ENCODE peak calls at places on chromosomes 1 and 21, in four cellular contexts. One of them, this sample, is unnamed.

GRCh38 chr1:1165485-1165884 is 8.2 kb upstream of the TTLL10 start:
- DNase-seq in retinal pigment epithelial cell: no peak
- DNase-seq in fibroblast of lung: no peak
- DNase-seq in nephron progenitor cell: no peak
- DNase-seq in this sample: no peak

GRCh38 chr1:11384170-11384554 is 94.8 kb upstream of the DISP3 start:
- DNase-seq in retinal pigment epithelial cell: no peak
- DNase-seq in nephron progenitor cell: no peak
- DNase-seq in fibroblast of lung: no peak
- DNase-seq in this sample: peak; percentile 45

GRCh38 chr1:163295949-163296348 is 25.8 kb upstream of the NUF2 start:
- DNase-seq in fibroblast of lung: peak; percentile 58
- DNase-seq in nephron progenitor cell: no peak
- DNase-seq in retinal pigment epithelial cell: no peak
- DNase-seq in this sample: no peak

GRCh38 chr1:109819906-109820305 is 56.2 kb upstream of the EPS8L3 start:
- DNase-seq in fibroblast of lung: no peak
- DNase-seq in retinal pigment epithelial cell: no peak
- DNase-seq in nephron progenitor cell: no peak
- DNase-seq in this sample: no peak

GRCh38 chr1:73105755-73106154 is 823.4 kb upstream of the NEGR1 start:
- DNase-seq in fibroblast of lung: no peak
- DNase-seq in retinal pigment epithelial cell: no peak
- DNase-seq in nephron progenitor cell: no peak
- DNase-seq in this sample: no peak

GRCh38 chr1:243582321-243582720 is 267.7 kb downstream of the AKT3 start:
- DNase-seq in fibroblast of lung: peak; percentile 35
- DNase-seq in nephron progenitor cell: no peak
- DNase-seq in retinal pigment epithelial cell: no peak
- DNase-seq in this sample: no peak

GRCh38 chr1:53361541-53361961 is 33.7 kb upstream of the LRP8 start:
- DNase-seq in fibroblast of lung: no peak
- DNase-seq in retinal pigment epithelial cell: no peak
- DNase-seq in nephron progenitor cell: no peak
- DNase-seq in this sample: no peak

GRCh38 chr1:33302325-33302724 is 18.6 kb downstream of the A3GALT2 start:
- DNase-seq in nephron progenitor cell: no peak
- DNase-seq in fibroblast of lung: no peak
- DNase-seq in retinal pigment epithelial cell: no peak
- DNase-seq in this sample: peak; percentile 32

GRCh38 chr1:212852105-212852688 is 4.7 kb upstream of the SPATA45 start:
- DNase-seq in nephron progenitor cell: no peak
- DNase-seq in retinal pigment epithelial cell: no peak
- DNase-seq in fibroblast of lung: no peak
- DNase-seq in this sample: no peak

GRCh38 chr1:179168526-179168925 is 61.0 kb downstream of the ABL2 start:
- DNase-seq in retinal pigment epithelial cell: no peak
- DNase-seq in fibroblast of lung: no peak
- DNase-seq in nephron progenitor cell: no peak
- DNase-seq in this sample: no peak

GRCh38 chr1:49045371-49045770 is 268.7 kb upstream of the BEND5 start:
- DNase-seq in nephron progenitor cell: no peak
- DNase-seq in retinal pigment epithelial cell: no peak
- DNase-seq in fibroblast of lung: no peak
- DNase-seq in this sample: no peak

GRCh38 chr1:21956720-21957552 is 19.8 kb upstream of the HSPG2 start:
- DNase-seq in nephron progenitor cell: no peak
- DNase-seq in retinal pigment epithelial cell: peak; percentile 90
- DNase-seq in fibroblast of lung: peak; percentile 58
- DNase-seq in this sample: no peak

GRCh38 chr1:22814176-22815042 is 103.8 kb downstream of the EPHB2 start:
- DNase-seq in retinal pigment epithelial cell: no peak
- DNase-seq in nephron progenitor cell: no peak
- DNase-seq in fibroblast of lung: peak; percentile 46
- DNase-seq in this sample: no peak

GRCh38 chr1:110310300-110310699 is 28.9 kb upstream of the RBM15 start:
- DNase-seq in retinal pigment epithelial cell: no peak
- DNase-seq in fibroblast of lung: no peak
- DNase-seq in nephron progenitor cell: no peak
- DNase-seq in this sample: no peak

GRCh38 chr1:240888039-240888786 is 276.3 kb upstream of the GREM2 start:
- DNase-seq in nephron progenitor cell: peak; percentile 69
- DNase-seq in fibroblast of lung: peak; percentile 3
- DNase-seq in retinal pigment epithelial cell: no peak
- DNase-seq in this sample: peak; percentile 53

GRCh38 chr21:17828223-17828622 is 9.1 kb upstream of the C21orf91 start:
- DNase-seq in nephron progenitor cell: no peak
- DNase-seq in fibroblast of lung: peak; percentile 69
- DNase-seq in retinal pigment epithelial cell: no peak
- DNase-seq in this sample: no peak

GRCh38 chr1:210384625-210385024 is 55.9 kb downstream of the HHAT start:
- DNase-seq in fibroblast of lung: peak; percentile 29
- DNase-seq in nephron progenitor cell: no peak
- DNase-seq in retinal pigment epithelial cell: no peak
- DNase-seq in this sample: no peak

GRCh38 chr1:206912445-206913095 is 9.2 kb downstream of the FCMR start:
- DNase-seq in fibroblast of lung: peak; percentile 83
- DNase-seq in retinal pigment epithelial cell: no peak
- DNase-seq in nephron progenitor cell: peak; percentile 62
- DNase-seq in this sample: peak; percentile 86

GRCh38 chr1:95321516-95321915 is 87.5 kb downstream of the RWDD3 start:
- DNase-seq in retinal pigment epithelial cell: no peak
- DNase-seq in nephron progenitor cell: no peak
- DNase-seq in fibroblast of lung: peak; percentile 6
- DNase-seq in this sample: no peak

GRCh38 chr1:91349524-91349923 is 55.1 kb downstream of the HFM1 start:
- DNase-seq in fibroblast of lung: no peak
- DNase-seq in nephron progenitor cell: no peak
- DNase-seq in retinal pigment epithelial cell: no peak
- DNase-seq in this sample: no peak

GRCh38 chr1:119141020-119141424 is 569 bp upstream of the WARS2 start:
- DNase-seq in retinal pigment epithelial cell: no peak
- DNase-seq in nephron progenitor cell: peak; percentile 17
- DNase-seq in fibroblast of lung: peak; percentile 34
- DNase-seq in this sample: peak; percentile 56

GRCh38 chr1:42176902-42177519 is 12.5 kb upstream of the GUCA2A start:
- DNase-seq in nephron progenitor cell: peak; percentile 24
- DNase-seq in fibroblast of lung: peak; percentile 63
- DNase-seq in retinal pigment epithelial cell: no peak
- DNase-seq in this sample: peak; percentile 70

GRCh38 chr1:19577001-19577400 is 67.1 kb upstream of the NBL1 start:
- DNase-seq in fibroblast of lung: peak; percentile 33
- DNase-seq in nephron progenitor cell: no peak
- DNase-seq in retinal pigment epithelial cell: no peak
- DNase-seq in this sample: no peak

GRCh38 chr1:22326931-22327330 is 124.7 kb upstream of the ZBTB40 start:
- DNase-seq in fibroblast of lung: no peak
- DNase-seq in retinal pigment epithelial cell: no peak
- DNase-seq in nephron progenitor cell: no peak
- DNase-seq in this sample: no peak

GRCh38 chr1:15764890-15765289 is 6.3 kb downstream of the FBLIM1 start:
- DNase-seq in fibroblast of lung: no peak
- DNase-seq in retinal pigment epithelial cell: no peak
- DNase-seq in nephron progenitor cell: no peak
- DNase-seq in this sample: no peak

GRCh38 chr1:86104606-86105532 is 51.7 kb downstream of the COL24A1 start:
- DNase-seq in nephron progenitor cell: no peak
- DNase-seq in fibroblast of lung: no peak
- DNase-seq in retinal pigment epithelial cell: no peak
- DNase-seq in this sample: no peak

GRCh38 chr1:37515185-37516034 is 844 bp upstream of the MEAF6 start:
- DNase-seq in retinal pigment epithelial cell: no peak
- DNase-seq in nephron progenitor cell: no peak
- DNase-seq in fibroblast of lung: no peak
- DNase-seq in this sample: no peak

GRCh38 chr1:108048311-108049082 is 83.5 kb upstream of the VAV3 start:
- DNase-seq in retinal pigment epithelial cell: no peak
- DNase-seq in fibroblast of lung: no peak
- DNase-seq in nephron progenitor cell: no peak
- DNase-seq in this sample: no peak

GRCh38 chr1:7159116-7159781 is 374.0 kb downstream of the CAMTA1 start:
- DNase-seq in fibroblast of lung: peak; percentile 5
- DNase-seq in nephron progenitor cell: no peak
- DNase-seq in retinal pigment epithelial cell: no peak
- DNase-seq in this sample: no peak

DNA sequence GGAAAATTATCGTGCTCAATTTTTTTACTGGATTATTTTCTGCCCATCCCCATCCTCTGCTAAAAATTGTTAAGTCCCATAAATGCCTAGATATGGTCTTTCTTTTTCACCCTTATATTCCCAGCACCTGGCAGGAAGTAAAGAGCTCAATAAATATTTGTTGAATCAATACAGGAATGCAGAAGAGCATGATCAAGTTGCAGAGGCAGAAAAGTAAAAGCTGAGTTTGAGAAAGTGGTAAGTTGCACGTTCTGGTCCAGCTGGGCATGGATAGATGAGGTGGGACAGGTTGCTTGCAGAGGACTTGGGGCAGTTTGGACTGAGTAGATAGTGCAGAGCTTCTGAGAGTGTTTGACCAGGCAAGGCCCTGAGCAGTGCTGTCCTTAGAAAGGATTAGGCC is 40.1 kb downstream of the ZNF281 start:
- DNase-seq in fibroblast of lung: no peak
- DNase-seq in nephron progenitor cell: no peak
- DNase-seq in retinal pigment epithelial cell: no peak
- DNase-seq in this sample: no peak
- TF ChIP-seq CTCF in fibroblast of lung: no peak
- TF ChIP-seq CTCF in nephron progenitor cell: no peak
- TF ChIP-seq CTCF in retinal pigment epithelial cell: no peak
- TF ChIP-seq CTCF in this sample: no peak

GRCh38 chr1:183073320-183073719 is 50.1 kb downstream of the LAMC1 start:
- DNase-seq in retinal pigment epithelial cell: no peak
- DNase-seq in nephron progenitor cell: no peak
- DNase-seq in fibroblast of lung: no peak
- DNase-seq in this sample: no peak

GRCh38 chr1:183069562-183070216 is 46.5 kb downstream of the LAMC1 start:
- DNase-seq in fibroblast of lung: no peak
- DNase-seq in nephron progenitor cell: no peak
- DNase-seq in retinal pigment epithelial cell: no peak
- DNase-seq in this sample: no peak

GRCh38 chr1:183074215-183074614 is 51.0 kb downstream of the LAMC1 start:
- DNase-seq in fibroblast of lung: no peak
- DNase-seq in retinal pigment epithelial cell: no peak
- DNase-seq in nephron progenitor cell: no peak
- DNase-seq in this sample: no peak

GRCh38 chr1:183070234-183070922 is 47.2 kb downstream of the LAMC1 start:
- DNase-seq in fibroblast of lung: no peak
- DNase-seq in retinal pigment epithelial cell: no peak
- DNase-seq in nephron progenitor cell: no peak
- DNase-seq in this sample: no peak

DNA sequence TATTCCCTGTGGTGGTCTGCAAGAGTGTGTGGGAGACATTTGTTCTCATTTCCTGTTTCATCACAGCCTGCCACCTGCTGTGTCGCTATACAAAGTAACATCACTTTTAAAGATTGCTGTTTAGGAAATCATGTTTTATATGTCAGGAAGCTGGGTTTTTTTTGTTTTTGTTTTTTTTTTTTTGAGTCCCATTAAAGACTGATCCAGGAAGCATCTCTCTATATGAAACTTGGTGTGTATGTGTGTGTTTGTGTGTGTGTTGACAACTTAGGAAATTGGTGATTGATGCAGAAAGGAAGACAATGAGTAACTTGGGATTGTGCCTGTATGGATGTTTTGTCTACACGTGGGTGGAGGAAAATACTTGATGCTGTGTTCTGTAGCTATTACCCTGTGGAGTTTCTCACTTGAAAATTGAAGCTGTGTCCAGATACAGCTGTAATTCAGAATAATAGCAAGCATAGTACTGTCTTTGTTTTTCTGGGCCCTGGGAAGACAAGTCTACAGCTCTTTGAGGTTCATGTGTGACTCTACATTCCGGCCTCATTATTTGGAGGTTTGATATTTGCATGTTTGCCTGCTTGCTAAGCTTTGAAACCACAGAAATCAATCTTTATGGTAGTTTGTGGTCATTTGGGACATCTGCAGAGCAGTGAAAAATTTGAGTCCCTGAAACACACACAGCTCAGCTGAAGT is 47.9 kb downstream of the LAMC1 start:
- DNase-seq in retinal pigment epithelial cell: no peak
- DNase-seq in nephron progenitor cell: no peak
- DNase-seq in fibroblast of lung: peak; percentile 83
- DNase-seq in this sample: peak; percentile 92
- TF ChIP-seq CTCF in retinal pigment epithelial cell: no peak
- TF ChIP-seq CTCF in nephron progenitor cell: no peak
- TF ChIP-seq CTCF in fibroblast of lung: no peak
- TF ChIP-seq CTCF in this sample: no peak

GRCh38 chr21:42411197-42411869 is 7.6 kb downstream of the UBASH3A start:
- DNase-seq in fibroblast of lung: no peak
- DNase-seq in nephron progenitor cell: no peak
- DNase-seq in retinal pigment epithelial cell: no peak
- DNase-seq in this sample: no peak
- TF ChIP-seq CTCF in fibroblast of lung: no peak
- TF ChIP-seq CTCF in nephron progenitor cell: no peak
- TF ChIP-seq CTCF in retinal pigment epithelial cell: no peak
- TF ChIP-seq CTCF in this sample: no peak

GRCh38 chr1:31671147-31671546 is 26.5 kb upstream of the PEF1 start:
- DNase-seq in fibroblast of lung: no peak
- DNase-seq in retinal pigment epithelial cell: no peak
- DNase-seq in nephron progenitor cell: no peak
- DNase-seq in this sample: no peak

GRCh38 chr1:31668303-31668883 is 23.7 kb upstream of the PEF1 start:
- DNase-seq in nephron progenitor cell: no peak
- DNase-seq in fibroblast of lung: no peak
- DNase-seq in retinal pigment epithelial cell: no peak
- DNase-seq in this sample: no peak

GRCh38 chr1:31670583-31670944 is 25.9 kb upstream of the PEF1 start:
- DNase-seq in retinal pigment epithelial cell: no peak
- DNase-seq in fibroblast of lung: peak; percentile 9
- DNase-seq in nephron progenitor cell: no peak
- DNase-seq in this sample: no peak

GRCh38 chr1:31669433-31669785 is 24.7 kb upstream of the PEF1 start:
- DNase-seq in retinal pigment epithelial cell: no peak
- DNase-seq in nephron progenitor cell: no peak
- DNase-seq in fibroblast of lung: no peak
- DNase-seq in this sample: no peak

DNA sequence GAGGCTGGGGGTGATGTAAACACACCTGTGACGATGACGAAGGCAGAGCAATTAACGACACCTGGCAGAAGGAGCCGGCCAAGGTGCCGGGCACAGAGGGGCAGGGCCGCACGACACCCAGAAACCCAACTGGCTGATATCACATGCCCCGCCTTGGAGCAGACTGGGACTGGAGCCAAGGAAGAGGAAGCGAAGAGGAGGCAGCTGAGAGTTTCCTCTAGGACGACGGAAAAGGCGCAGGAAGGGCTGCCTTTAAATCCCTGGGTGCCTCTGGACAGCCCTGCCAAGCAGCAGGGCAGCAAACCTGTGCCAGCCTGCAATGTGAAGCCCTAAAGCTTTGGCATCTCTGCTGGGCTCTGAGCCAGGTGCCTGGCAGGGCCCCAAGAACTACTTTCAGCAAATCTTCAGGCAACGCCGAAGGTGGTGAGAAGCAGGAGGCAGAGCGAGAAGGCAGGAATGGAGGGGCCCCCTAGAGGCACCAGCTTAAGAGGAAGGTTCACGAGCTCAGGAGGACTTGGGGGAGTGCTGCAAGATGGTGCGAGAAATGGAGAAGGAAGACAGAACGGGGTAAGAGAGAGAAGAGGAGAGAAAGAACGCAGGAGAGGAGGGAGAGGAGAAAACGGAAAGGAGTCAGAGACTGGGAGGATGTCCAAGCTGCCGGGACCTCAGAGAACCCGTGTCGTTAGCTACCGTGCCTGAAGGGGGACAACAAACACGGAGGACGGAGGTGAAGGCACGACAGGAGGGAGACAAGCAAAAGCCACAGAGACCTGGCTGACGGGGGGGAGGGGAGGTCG is 25.3 kb upstream of the PEF1 start:
- DNase-seq in retinal pigment epithelial cell: peak; percentile 68
- DNase-seq in fibroblast of lung: peak; percentile 62
- DNase-seq in nephron progenitor cell: no peak
- DNase-seq in this sample: no peak
- TF ChIP-seq CTCF in retinal pigment epithelial cell: peak; percentile 57
- TF ChIP-seq CTCF in fibroblast of lung: no peak
- TF ChIP-seq CTCF in nephron progenitor cell: no peak
- TF ChIP-seq CTCF in this sample: no peak

This sample was measured in GM12865.